ENCODE peak calls at places on chromosome 21, in four cellular contexts. N is GM06990, S is heart right ventricle, C is B cell. R is an unnamed sample.

GRCh38 chr21:38264581-38264980 is 7.8 kb downstream of the KCNJ15 start:
- DNase-seq in N (no peak), S (no peak), C (no peak), R (no peak)

GRCh38 chr21:37146320-37147225 is 73.5 kb downstream of the TTC3 start:
- DNase-seq in S (no peak), C (no peak), N (no peak), R (no peak)

GRCh38 chr21:40381111-40381510 is 465.8 kb downstream of the DSCAM start:
- DNase-seq in C (no peak), N (no peak), S (no peak), R (no peak)

GRCh38 chr21:21182401-21182800 is 184.2 kb downstream of the NCAM2 start:
- DNase-seq in N (no peak), S (no peak), C (no peak), R (no peak)

GRCh38 chr21:43869486-43870325 is 4.7 kb downstream of the AGPAT3 start:
- DNase-seq in C (no peak), N (no peak), S (no peak), R (peak)

GRCh38 chr21:41359289-41359688 is 2.5 kb upstream of the MX2 start:
- DNase-seq in S (no peak), N (no peak), C (no peak), R (no peak)

GRCh38 chr21:39599191-39599966 is 13.4 kb upstream of the B3GALT5 start:
- DNase-seq in C (no peak), S (no peak), N (no peak), R (no peak)

GRCh38 chr21:18070392-18070791 is 174.2 kb upstream of the CHODL start:
- DNase-seq in C (no peak), S (no peak), N (no peak), R (no peak)

GRCh38 chr21:41726970-41727783 is 39.7 kb downstream of the RIPK4 start:
- DNase-seq in N (no peak), S (peak), C (no peak), R (no peak)

GRCh38 chr21:38735807-38736206 is 69.9 kb upstream of the ETS2 start:
- DNase-seq in C (no peak), S (no peak), N (no peak), R (no peak)

GRCh38 chr21:20994790-20995189 is 3.4 kb upstream of the NCAM2 start:
- DNase-seq in S (no peak), N (no peak), C (no peak), R (no peak)

GRCh38 chr21:15483138-15483780 is 246.5 kb upstream of the USP25 start:
- DNase-seq in N (peak), C (peak), S (peak), R (peak)

GRCh38 chr21:32410916-32411315 is 1.6 kb upstream of the EVA1C start:
- DNase-seq in N (no peak), S (no peak), C (no peak), R (no peak)

GRCh38 chr21:32412998-32413504 is 545 bp downstream of the EVA1C start:
- DNase-seq in N (no peak), S (peak), C (no peak), R (no peak)

GRCh38 chr21:32413697-32414578 is 1.4 kb downstream of the EVA1C start:
- DNase-seq in S (no peak), C (no peak), N (no peak), R (no peak)

GRCh38 chr21:32411366-32412161 is 942 bp upstream of the EVA1C start:
- DNase-seq in S (peak), N (no peak), C (peak), R (no peak)

GRCh38 chr21:32412162-32412997 is at the start of gene EVA1C:
- DNase-seq in S (peak), C (peak), N (peak), R (peak)
- TF ChIP-seq CTCF in S (peak), C (no peak), N (no peak), R (no peak)

GRCh38 chr21:26769613-26770188 is 75.5 kb downstream of the ADAMTS1 start:
- DNase-seq in N (no peak), S (peak), C (no peak), R (no peak)
- TF ChIP-seq CTCF in N (no peak), S (peak), C (peak), R (no peak)

GRCh38 chr21:46599251-46599572 is 5.7 kb downstream of the S100B start:
- DNase-seq in N (no peak), C (no peak), S (peak), R (peak)

GRCh38 chr21:46600305-46600704 is 4.6 kb downstream of the S100B start:
- DNase-seq in C (no peak), N (no peak), S (no peak), R (no peak)

GRCh38 chr21:46597031-46597430 is 7.9 kb downstream of the S100B start:
- DNase-seq in C (no peak), S (no peak), N (no peak), R (peak)

GRCh38 chr21:46597896-46598343 is 7.0 kb downstream of the S100B start:
- DNase-seq in C (no peak), N (no peak), S (no peak), R (peak)

DNA sequence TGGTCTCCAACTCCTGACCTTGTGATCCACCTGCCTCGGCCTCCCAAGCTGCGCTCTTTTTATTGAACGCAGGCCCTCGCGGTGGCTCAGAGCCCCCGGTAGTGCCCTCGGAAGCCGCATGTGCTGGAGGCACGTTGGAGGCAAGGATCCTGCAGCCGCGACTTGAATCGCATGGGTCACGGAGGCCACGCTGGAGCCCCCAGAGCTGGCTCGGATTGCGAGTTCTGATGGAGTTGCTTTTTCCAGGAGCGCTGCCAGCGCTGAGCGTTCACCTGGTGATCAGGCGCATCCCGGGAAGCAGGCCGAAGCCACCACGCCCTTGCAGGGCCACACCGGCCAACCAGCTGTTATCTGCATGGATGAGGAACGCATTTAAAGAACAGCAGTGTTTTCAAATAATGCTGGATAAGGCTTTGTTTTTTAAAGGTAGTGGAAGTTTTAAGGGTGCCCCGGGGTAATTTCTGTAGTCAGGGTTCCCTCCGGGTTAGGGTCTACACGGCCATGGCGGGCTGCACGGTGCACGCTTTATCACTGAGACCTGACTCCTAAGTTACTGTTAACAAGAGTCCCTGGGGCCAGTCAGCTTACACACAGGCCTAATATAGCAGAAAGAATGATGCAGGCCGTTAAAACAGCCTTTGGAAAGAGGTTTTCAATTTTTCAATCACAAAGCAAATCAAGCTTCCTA is 6.2 kb downstream of the S100B start:
- DNase-seq in C (no peak), N (no peak), S (no peak), R (no peak)
- TF ChIP-seq CTCF in C (no peak), N (no peak), S (no peak), R (no peak)

DNA sequence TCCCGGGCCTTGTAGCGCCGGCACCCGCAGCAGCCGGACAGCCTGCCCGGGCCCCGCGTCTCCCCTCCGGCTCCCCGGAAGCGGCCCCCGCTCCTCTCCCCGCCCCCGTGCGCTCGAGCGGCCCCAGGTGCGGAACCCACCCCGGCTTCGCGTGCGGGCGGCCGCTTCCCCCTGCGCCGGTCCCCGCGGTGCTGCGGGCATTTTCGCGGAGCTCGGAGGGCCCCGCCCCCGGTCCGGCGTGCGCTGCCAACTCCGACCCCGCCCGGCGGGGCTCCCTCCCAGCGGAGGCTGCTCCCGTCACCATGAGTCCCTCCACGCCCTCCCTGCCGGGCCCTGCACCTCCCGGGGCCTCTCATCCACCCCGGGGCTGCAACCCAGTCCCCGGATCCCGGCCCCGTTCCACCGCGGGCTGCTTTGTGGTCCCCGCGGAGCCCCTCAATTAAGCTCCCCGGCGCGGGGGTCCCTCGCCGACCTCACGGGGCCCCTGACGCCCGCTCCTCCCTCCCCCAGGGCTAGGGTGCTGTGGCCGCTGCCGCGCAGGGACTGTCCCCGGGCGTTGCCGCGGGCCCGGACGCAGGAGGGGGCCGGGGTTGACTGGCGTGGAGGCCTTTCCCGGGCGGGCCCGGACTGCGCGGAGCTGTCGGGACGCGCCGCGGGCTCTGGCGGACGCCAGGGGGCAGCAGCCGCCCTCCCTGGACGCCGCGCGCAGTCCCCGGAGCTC is 159.4 kb downstream of the RUNX1 start:
- DNase-seq in C (peak), N (peak), S (peak), R (peak)
- TF ChIP-seq CTCF in C (peak), N (no peak), S (peak), R (peak)

GRCh38 chr21:45322960-45323461 is 35.3 kb upstream of the POFUT2 start:
- DNase-seq in C (no peak), N (no peak), S (no peak), R (no peak)

GRCh38 chr21:45324430-45325205 is 36.9 kb upstream of the POFUT2 start:
- DNase-seq in N (no peak), C (no peak), S (no peak), R (no peak)

GRCh38 chr21:45322231-45322959 is 34.7 kb upstream of the POFUT2 start:
- DNase-seq in N (no peak), S (no peak), C (peak), R (no peak)

GRCh38 chr21:45325206-45326168 is 37.8 kb upstream of the POFUT2 start:
- DNase-seq in N (peak), S (no peak), C (no peak), R (no peak)

DNA sequence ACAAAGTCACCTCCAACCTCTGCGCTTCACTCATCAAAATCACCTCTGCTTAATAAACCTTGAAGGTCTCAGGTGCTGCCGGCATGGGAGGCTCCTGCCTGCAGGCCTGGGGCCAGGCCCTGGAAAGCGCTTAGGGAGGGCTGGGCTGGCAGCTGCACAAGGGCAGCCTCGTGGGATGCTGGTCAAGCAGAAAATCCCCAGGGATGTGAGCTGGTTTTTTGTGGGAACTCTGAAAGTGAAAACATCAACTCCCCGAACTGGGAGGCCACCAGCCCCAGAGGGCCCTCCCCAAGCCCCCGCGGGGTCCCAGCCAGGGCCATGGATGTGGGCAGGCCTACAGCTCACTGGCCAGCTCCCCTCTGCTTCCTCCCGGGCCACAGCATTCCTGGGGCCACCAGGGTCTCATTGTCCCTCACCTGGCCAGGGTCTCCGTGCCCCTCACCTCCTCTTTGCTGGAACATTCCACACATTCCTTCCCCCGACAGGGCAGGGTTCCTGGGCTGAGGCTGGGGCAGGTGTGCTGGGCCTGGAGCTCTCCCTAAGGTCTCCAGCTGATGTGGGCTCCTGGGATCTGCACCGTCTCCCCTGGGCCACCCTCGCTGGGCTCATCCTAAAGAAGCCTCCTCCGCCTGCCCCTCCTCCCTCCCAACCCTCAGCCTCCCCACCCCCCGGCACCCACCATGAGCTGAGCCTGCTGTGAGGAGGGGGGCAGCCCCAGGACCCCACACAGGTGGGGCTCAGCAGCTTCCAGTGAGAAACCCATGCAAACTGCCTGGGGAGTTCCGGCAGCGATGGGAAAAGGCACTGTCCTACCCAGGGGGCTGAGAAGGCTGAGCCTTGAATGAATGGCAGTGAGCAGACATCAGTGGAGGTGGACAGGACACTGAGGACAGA is 36.0 kb upstream of the POFUT2 start:
- DNase-seq in N (no peak), S (no peak), C (no peak), R (no peak)
- TF ChIP-seq CTCF in N (no peak), S (no peak), C (no peak), R (no peak)

DNA sequence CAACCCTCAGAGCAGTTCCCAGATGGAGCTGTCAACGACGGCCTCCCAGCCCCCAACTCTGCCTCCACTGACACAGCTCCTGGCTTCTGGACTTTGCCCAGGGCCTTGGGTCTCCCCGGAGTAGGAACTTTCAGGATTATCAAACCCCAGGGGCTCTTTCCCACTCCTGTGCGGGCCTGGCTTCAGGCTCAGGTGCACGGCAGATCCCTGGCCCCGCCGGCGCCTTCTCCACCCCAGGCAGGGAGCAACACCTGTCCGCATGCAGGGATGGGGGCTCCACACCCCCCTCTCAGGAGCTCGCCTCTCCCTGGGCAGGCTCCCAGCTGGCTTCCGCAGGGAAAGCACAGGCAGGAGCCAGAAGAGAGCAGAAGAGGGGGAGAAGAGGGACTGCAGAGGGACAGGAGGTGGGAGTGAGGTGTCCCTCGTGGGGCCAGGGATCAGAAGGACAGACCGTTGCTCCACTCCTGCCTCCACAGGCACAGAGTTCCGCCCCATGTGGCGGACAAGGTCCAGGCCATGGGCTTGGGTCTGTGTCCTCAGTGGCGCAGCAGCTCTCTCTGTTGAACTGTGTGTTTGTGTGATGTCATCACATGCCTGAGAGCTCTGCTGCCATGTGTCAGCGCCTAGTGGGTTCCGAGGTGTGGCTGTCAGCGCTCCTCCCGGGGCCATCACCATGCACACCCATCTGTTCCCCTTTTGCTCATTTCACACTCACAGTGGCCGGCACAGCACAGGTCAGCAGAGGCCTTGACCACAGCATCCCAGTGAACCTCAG is 107.7 kb downstream of the PDE9A start:
- DNase-seq in S (no peak), C (no peak), N (no peak), R (no peak)
- TF ChIP-seq CTCF in S (no peak), C (no peak), N (no peak), R (no peak)